ENCODE peak calls at places on chromosome 17, in eight cellular contexts. E is body of pancreas, Z is lower leg skin, N is upper lobe of right lung, B is mammary epithelial cell, X is K562, T is sigmoid colon, L is fibroblast of pulmonary artery. M is an unnamed sample.

GRCh38 chr17:59651346-59651745 is 31.7 kb downstream of the CLTC start:
- DNase-seq in L (no peak), E (no peak), X (no peak), N (no peak), T (no peak), B (peak; percentile 6), Z (no peak), M (no peak)

GRCh38 chr17:82601447-82602000 is 46.7 kb downstream of the WDR45B start:
- DNase-seq in N (no peak), L (no peak), X (no peak), T (no peak), B (no peak), E (no peak), Z (no peak), M (no peak)

GRCh38 chr17:82160081-82160480 is 52.6 kb downstream of the CCDC57 start:
- DNase-seq in E (no peak), L (peak; percentile 12), X (no peak), B (peak; percentile 85), Z (no peak), N (no peak), T (no peak), M (peak; percentile 78)

GRCh38 chr17:64264891-64265290 is 1.8 kb upstream of the TEX2 start:
- DNase-seq in X (no peak), L (no peak), B (peak; percentile 73), T (no peak), Z (no peak), N (no peak), E (no peak), M (peak; percentile 28)

GRCh38 chr17:46950997-46951621 is 27.9 kb downstream of the RPRML start:
- DNase-seq in N (no peak), T (no peak), E (peak; percentile 11), X (no peak), Z (peak; percentile 57), B (no peak), L (no peak), M (no peak)

GRCh38 chr17:10756146-10756545 is 26.3 kb upstream of the TMEM220 start:
- DNase-seq in X (no peak), E (no peak), L (no peak), Z (no peak), B (no peak), T (no peak), N (no peak), M (no peak)

GRCh38 chr17:78412403-78412802 is 34.0 kb downstream of the PGS1 start:
- DNase-seq in X (peak; percentile 57), T (no peak), N (peak; percentile 87), B (no peak), Z (no peak), E (no peak), L (peak; percentile 36), M (no peak)

GRCh38 chr17:59046192-59046591 is 60.5 kb downstream of the TRIM37 start:
- DNase-seq in X (peak; percentile 10), E (no peak), L (peak; percentile 94), N (no peak), B (no peak), Z (no peak), T (no peak), M (no peak)

GRCh38 chr17:29590979-29591736 is 1.7 kb upstream of the GIT1 start:
- DNase-seq in B (no peak), E (no peak), X (peak; percentile 74), N (peak; percentile 76), Z (peak; percentile 93), L (peak; percentile 49), T (peak; percentile 86), M (peak; percentile 61)

GRCh38 chr17:17754719-17755686 is 73.7 kb downstream of the RAI1 start:
- DNase-seq in N (peak; percentile 86), T (no peak), Z (no peak), E (no peak), B (no peak), L (no peak), X (no peak), M (no peak)

GRCh38 chr17:35210741-35211140 is 16.5 kb upstream of the SLC35G3 start:
- DNase-seq in B (no peak), N (no peak), T (no peak), X (no peak), L (no peak), Z (no peak), E (no peak), M (no peak)

GRCh38 chr17:64259922-64260321 is 3.1 kb downstream of the TEX2 start:
- DNase-seq in Z (no peak), X (no peak), T (no peak), B (peak; percentile 82), E (no peak), L (peak; percentile 79), N (no peak), M (peak; percentile 84)

GRCh38 chr17:78974635-78975591 is 4.8 kb downstream of the LGALS3BP start:
- DNase-seq in X (peak; percentile 40), L (peak; percentile 80), N (peak; percentile 87), T (peak; percentile 93), Z (peak; percentile 96), E (peak; percentile 67), B (peak; percentile 53), M (peak; percentile 90)

GRCh38 chr17:70318061-70318460 is 148.7 kb downstream of the KCNJ2 start:
- DNase-seq in E (no peak), Z (no peak), X (no peak), T (no peak), N (no peak), B (no peak), L (no peak), M (no peak)

GRCh38 chr17:27086526-27086925 is 207.4 kb upstream of the WSB1 start:
- DNase-seq in N (no peak), Z (no peak), X (no peak), B (no peak), T (no peak), L (no peak), E (no peak), M (no peak)

GRCh38 chr17:11548398-11548797 is 49.9 kb upstream of the DNAH9 start:
- DNase-seq in Z (no peak), N (no peak), X (no peak), B (no peak), E (no peak), T (no peak), L (no peak), M (no peak)

DNA sequence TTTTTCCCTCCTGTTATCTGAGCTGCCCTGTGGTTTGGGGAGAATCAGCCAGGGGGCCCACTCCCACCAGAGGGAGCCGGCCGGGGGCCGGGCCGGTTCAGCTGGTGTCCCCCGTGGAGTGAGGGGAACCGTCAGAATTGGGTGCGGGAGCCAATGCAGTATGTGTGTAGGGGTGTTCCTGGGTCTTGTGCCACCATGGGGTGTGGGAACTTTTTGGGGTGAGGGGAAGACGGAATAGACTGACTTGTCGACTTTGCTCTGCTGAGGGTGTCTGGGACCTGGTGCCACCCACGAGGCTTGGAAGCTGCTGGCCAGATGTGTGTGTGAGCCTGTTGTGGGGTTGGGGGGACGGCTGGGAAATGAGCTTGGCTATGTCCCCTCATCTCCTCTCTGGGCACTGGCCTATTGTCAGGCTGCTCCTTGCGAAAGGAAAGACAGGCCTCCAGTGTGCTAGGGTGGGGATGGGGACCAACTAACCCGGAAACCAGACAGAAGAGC is 9.9 kb downstream of the RARA start:
- DNase-seq in B (no peak), E (no peak), X (peak; percentile 57), L (no peak), N (peak; percentile 69), T (peak; percentile 73), Z (peak; percentile 88), M (no peak)
- TF ChIP-seq CTCF in B (no peak), E (no peak), X (no peak), L (peak; percentile 20), N (no peak), T (no peak), Z (no peak), M (no peak)

GRCh38 chr17:76996741-76997694 is 128.8 kb downstream of the MGAT5B start:
- DNase-seq in E (no peak), B (no peak), T (no peak), X (no peak), N (peak; percentile 39), Z (no peak), L (no peak), M (no peak)

GRCh38 chr17:76995352-76996105 is 127.3 kb downstream of the MGAT5B start:
- DNase-seq in E (no peak), B (no peak), N (no peak), X (no peak), T (no peak), L (no peak), Z (no peak), M (no peak)

GRCh38 chr17:77001487-77001886 is 133.3 kb downstream of the MGAT5B start:
- DNase-seq in T (no peak), B (no peak), N (no peak), Z (no peak), E (no peak), X (no peak), L (no peak), M (no peak)

GRCh38 chr17:76998839-76999238 is 130.6 kb downstream of the MGAT5B start:
- DNase-seq in Z (no peak), N (no peak), L (no peak), E (no peak), B (no peak), X (no peak), T (no peak), M (no peak)

DNA sequence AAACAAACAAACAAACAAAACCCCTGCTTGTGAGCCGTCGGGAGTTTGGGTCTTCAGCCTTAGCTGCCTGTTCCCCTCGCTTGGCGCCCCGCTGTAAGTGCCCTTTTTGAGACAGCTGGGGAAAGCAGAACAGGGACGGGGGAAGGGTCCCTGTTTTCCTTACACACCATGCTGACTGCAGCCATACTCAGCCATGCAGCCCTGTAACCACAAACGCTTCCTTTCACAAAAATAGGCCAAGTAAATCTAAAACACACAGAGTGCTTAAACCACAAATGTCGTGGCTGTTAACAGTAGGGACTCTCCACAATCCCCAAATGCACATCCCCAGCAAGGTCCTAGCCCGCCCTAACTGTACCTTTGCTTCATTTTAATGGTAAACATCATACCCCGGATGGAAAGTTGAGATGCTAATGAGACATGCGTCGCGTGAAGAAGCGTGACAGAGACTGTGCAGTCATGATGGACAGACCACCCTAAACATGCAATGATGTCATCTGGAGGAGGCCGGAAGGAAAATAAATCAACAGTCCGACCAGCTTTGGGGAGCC is 129.9 kb downstream of the MGAT5B start:
- DNase-seq in T (no peak), N (no peak), Z (no peak), L (no peak), X (no peak), B (no peak), E (no peak), M (no peak)
- H3K4me3 ChIP-seq in T (no peak overlapping the region), N (no peak overlapping the region), Z (no peak overlapping the region), L (no peak overlapping the region), X (no peak overlapping the region), B (no peak overlapping the region), E (no peak overlapping the region), M (no peak overlapping the region)

GRCh38 chr17:979539-980405 is at the start of gene NXN:
- DNase-seq in N (peak; percentile 94), T (peak; percentile 94), L (peak; percentile 76), Z (peak; percentile 96), B (peak; percentile 71), E (peak; percentile 89), X (peak; percentile 93), M (peak; percentile 81)
- TF ChIP-seq CTCF in N (peak; percentile 17), T (no peak), L (no peak), Z (no peak), B (no peak), E (peak; percentile 27), X (no peak), M (no peak)

DNA sequence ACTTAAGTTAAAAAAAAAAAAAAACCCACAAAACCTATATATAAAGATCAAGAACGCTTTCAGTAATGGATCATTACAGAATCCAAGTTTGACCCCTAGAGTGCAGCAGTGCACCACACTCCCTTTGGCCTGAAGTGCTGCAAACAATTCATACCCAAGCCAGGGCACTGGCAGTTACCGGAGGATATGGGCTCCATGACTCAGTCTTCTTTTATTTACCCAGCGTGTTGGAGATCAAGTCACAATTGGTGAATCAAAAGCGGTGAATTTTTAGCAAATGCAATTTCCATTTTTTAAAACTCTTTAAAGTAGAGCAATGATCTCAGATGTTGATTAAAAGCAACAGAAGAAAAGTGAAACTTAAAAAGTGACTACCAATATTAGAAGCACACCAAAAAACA is 46.5 kb downstream of the ZNF652 start:
- DNase-seq in E (peak; percentile 78), X (peak; percentile 66), T (peak; percentile 89), L (peak; percentile 91), B (peak; percentile 80), N (peak; percentile 71), Z (peak; percentile 93), M (peak; percentile 90)
- H3K4me3 ChIP-seq in E (no peak overlapping the region), X (no peak overlapping the region), T (no peak overlapping the region), L (no peak overlapping the region), B (no peak overlapping the region), N (no peak overlapping the region), Z (no peak overlapping the region), M (no peak overlapping the region)